ENCODE peak calls at places on chromosomes 13 and 19, in eight cellular contexts. L is psoas muscle, Y is tibial nerve, T is GM23338, S is body of pancreas, H is fibroblast of lung, P is keratinocyte, W is upper lobe of left lung. C is an unnamed sample.

GRCh38 chr13:50951366-50951765 is 41.8 kb downstream of the RNASEH2B start:
- DNase-seq in L (no peak), Y (no peak), T (no peak), S (no peak), H (peak; percentile 82), P (no peak), W (no peak), C (no peak)

GRCh38 chr13:27171244-27171829 is at the start of gene USP12:
- DNase-seq in L (no peak), Y (no peak), T (peak; percentile 73), S (peak; percentile 15), H (peak; percentile 16), P (no peak), W (no peak), C (no peak)

GRCh38 chr19:5839312-5840017 is at the start of gene FUT6:
- DNase-seq in L (no peak), Y (no peak), T (no peak), S (no peak), H (no peak), P (no peak), W (no peak), C (no peak)

GRCh38 chr19:46404884-46405658 is 8.3 kb downstream of the CCDC8 start:
- DNase-seq in L (peak; percentile 50), Y (no peak), T (peak; percentile 81), S (peak; percentile 48), H (peak; percentile 58), P (no peak), W (peak; percentile 38), C (no peak)

GRCh38 chr19:12834976-12835757 is 788 bp upstream of the RTBDN start:
- DNase-seq in L (peak; percentile 57), Y (no peak), T (peak; percentile 90), S (peak; percentile 22), H (no peak), P (no peak), W (no peak), C (no peak)

GRCh38 chr13:110010433-110011135 is 224.2 kb upstream of the IRS2 start:
- DNase-seq in L (no peak), Y (no peak), T (no peak), S (no peak), H (peak; percentile 45), P (no peak), W (no peak), C (no peak)

GRCh38 chr19:858868-859843 is at the start of gene CFD:
- DNase-seq in L (peak; percentile 90), Y (peak; percentile 70), T (no peak), S (peak; percentile 53), H (peak; percentile 78), P (no peak), W (peak; percentile 69), C (no peak)

GRCh38 chr19:49475995-49476880 is 2.2 kb downstream of the FLT3LG start:
- DNase-seq in L (peak; percentile 73), Y (no peak), T (peak; percentile 98), S (no peak), H (peak; percentile 35), P (no peak), W (no peak), C (peak; percentile 39)

GRCh38 chr13:90015565-90016507 is 1331.7 kb upstream of the MIR17HG start:
- DNase-seq in L (no peak), Y (no peak), T (no peak), S (no peak), H (no peak), P (no peak), W (no peak), C (no peak)

GRCh38 chr19:9836021-9836420 is 903 bp downstream of the PIN1 start:
- DNase-seq in L (no peak), Y (no peak), T (no peak), S (no peak), H (peak; percentile 39), P (no peak), W (no peak), C (no peak)

GRCh38 chr19:42422576-42423461 is 4.4 kb downstream of the LIPE start:
- DNase-seq in L (peak; percentile 70), Y (no peak), T (peak; percentile 61), S (peak; percentile 23), H (no peak), P (peak; percentile 69), W (no peak), C (peak; percentile 35)

GRCh38 chr13:28467886-28468519 is 26.9 kb downstream of the FLT1 start:
- DNase-seq in L (no peak), Y (no peak), T (no peak), S (peak; percentile 50), H (no peak), P (no peak), W (no peak), C (no peak)

GRCh38 chr13:112012004-112012704 is 54.8 kb upstream of the SOX1 start:
- DNase-seq in L (no peak), Y (no peak), T (peak; percentile 13), S (no peak), H (no peak), P (no peak), W (peak; percentile 81), C (no peak)

GRCh38 chr13:20132052-20132634 is 28.7 kb downstream of the GJA3 start:
- DNase-seq in L (no peak), Y (no peak), T (no peak), S (no peak), H (no peak), P (no peak), W (no peak), C (no peak)

GRCh38 chr19:30236006-30236405 is 136.2 kb upstream of the ZNF536 start:
- DNase-seq in L (no peak), Y (no peak), T (peak; percentile 40), S (no peak), H (no peak), P (no peak), W (no peak), C (no peak)
- H3K27ac ChIP-seq in L (no peak overlapping the region), Y (no peak overlapping the region), T (no peak overlapping the region), S (no peak overlapping the region), H (no peak overlapping the region), P (no peak overlapping the region), W (no peak overlapping the region), C (no peak overlapping the region)

DNA sequence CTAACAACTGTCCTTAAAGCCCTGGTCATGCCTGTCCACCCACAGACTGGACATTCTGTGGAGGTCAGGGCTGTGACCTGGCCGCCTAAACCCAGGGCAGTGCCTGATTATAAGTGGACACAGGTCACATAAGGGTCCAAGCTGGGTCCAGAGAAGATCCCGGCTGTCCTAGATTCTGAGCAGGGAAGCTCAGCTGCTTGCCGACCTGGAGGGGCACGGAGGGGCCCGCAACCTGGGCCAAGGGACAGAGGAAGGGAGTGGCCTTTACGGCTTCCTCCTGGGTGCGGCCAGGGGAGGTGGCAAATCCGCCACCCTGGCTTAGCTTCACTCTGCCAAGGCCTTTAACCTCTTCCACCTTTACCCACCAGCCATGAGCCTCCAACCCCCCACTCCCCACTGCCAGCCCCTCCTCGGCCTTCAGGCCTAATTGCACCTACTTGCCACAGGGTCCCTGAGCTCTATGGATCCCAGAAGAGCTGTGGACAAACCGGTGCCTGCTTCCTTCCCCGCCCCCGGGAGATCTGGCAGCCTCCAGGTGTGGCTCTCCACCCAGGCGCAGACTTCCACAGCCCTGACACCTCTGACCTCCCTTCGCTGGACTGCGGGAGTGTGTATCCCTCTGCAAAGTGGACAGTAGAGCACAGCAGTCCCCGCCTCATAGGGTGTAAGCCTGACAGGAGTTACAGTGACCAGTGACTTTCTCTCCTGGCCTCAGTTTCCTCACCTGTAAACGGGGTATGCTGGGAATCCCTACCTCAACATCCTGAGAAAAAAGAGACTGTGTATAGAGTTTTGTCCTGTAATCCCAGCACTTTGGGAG is 1.7 kb downstream of the CD320 start:
- DNase-seq in L (peak; percentile 45), Y (no peak), T (no peak), S (peak; percentile 1), H (no peak), P (no peak), W (peak; percentile 19), C (no peak)
- H3K36me3 ChIP-seq in L (peaks cover 35% of the 10 kb centered on the region), Y (no peaks in the 10 kb centered on the region), T (no peaks in the 10 kb centered on the region), S (no peaks in the 10 kb centered on the region), H (peaks cover 7% of the 10 kb centered on the region), P (peaks cover 8% of the 10 kb centered on the region), W (peaks cover 37% of the 10 kb centered on the region), C (peaks cover 21% of the 10 kb centered on the region)

GRCh38 chr19:35133826-35134225 is 1.0 kb downstream of the LGI4 start:
- DNase-seq in L (no peak), Y (no peak), T (no peak), S (no peak), H (no peak), P (no peak), W (no peak), C (no peak)

GRCh38 chr19:35135389-35135909 is 590 bp upstream of the LGI4 start:
- DNase-seq in L (peak; percentile 94), Y (peak; percentile 82), T (peak; percentile 87), S (peak; percentile 75), H (peak; percentile 65), P (no peak), W (peak; percentile 73), C (peak; percentile 36)

GRCh38 chr19:35136231-35136630 is 1.4 kb upstream of the LGI4 start:
- DNase-seq in L (no peak), Y (no peak), T (no peak), S (no peak), H (no peak), P (no peak), W (no peak), C (no peak)

GRCh38 chr19:35132254-35132653 is 2.6 kb downstream of the LGI4 start:
- DNase-seq in L (no peak), Y (no peak), T (no peak), S (no peak), H (no peak), P (no peak), W (no peak), C (no peak)

DNA sequence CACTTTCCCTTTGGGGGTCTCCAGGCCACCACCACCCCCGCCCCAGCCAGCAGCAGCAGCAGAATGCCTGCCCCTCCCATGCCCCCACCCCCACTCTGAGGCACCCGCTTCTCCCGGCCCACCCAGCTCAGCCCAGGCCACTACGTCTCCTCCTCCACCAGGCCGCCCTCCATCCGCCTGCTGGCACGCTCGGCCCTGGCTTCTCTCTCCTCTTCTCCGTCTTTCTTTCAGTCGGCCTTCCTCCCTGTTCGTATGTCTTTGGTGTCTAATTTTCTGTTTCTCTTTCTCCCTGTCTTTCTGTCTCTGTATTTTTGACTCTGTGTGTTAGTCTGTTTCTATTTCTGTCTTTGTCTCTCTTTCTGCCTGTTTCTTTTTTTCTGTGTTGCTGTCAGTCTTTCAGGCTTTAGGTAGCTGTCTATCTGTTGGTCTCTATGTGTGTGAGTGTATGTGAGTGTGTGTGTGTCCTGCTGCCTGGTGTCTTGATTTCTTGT is at the start of gene LGI4:
- DNase-seq in L (peak; percentile 63), Y (no peak), T (no peak), S (no peak), H (no peak), P (no peak), W (no peak), C (no peak)
- H3K27ac ChIP-seq in L (peak within 1 kb of the TSS; percentile 97), Y (peak within 1 kb of the TSS; percentile 96), T (no peak within 1 kb of the TSS), S (no peak within 1 kb of the TSS), H (no peak within 1 kb of the TSS), P (no peak within 1 kb of the TSS), W (peak within 1 kb of the TSS; percentile 87), C (no peak within 1 kb of the TSS)

DNA sequence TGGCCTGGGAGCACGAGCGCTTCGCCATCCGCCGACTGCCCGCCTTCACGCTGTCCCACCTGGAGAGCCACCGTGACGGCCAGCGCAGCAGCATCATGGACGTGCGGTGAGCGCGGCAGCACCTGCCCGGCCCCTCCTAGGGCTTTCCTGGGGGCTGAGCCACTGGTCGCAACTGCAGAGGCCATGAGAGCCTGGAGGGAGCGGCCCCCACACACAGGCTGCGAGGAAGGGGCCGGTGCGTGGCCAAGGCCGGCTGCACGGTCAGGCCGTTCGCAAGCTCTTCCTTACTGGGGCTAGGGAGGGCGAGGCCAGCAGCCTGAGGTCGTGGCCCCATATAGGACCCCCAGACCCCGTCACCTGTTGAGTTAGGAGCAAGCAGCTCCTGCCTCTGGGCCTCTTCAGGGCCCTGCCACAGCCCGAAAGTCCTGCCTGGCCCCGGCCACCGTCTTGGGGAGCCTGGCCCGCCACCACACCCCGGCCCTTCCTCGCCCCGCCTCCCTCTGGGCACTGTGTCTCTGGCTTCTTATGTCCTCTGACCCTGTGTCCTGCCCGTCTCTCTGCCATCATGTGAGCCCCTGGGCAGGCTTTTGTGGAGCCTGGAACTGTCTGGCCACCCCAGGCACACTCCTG is 19.0 kb downstream of the NCLN start:
- DNase-seq in L (no peak), Y (no peak), T (no peak), S (no peak), H (no peak), P (no peak), W (no peak), C (no peak)
- H3K36me3 ChIP-seq in L (peaks cover 68% of the 10 kb centered on the region), Y (peaks cover 15% of the 10 kb centered on the region), T (peaks cover 12% of the 10 kb centered on the region), S (peaks cover 9% of the 10 kb centered on the region), H (peaks cover 14% of the 10 kb centered on the region), P (peaks cover 28% of the 10 kb centered on the region), W (peaks cover 80% of the 10 kb centered on the region), C (peaks cover 33% of the 10 kb centered on the region)

C was measured in effector memory CD4-positive, alpha-beta T cell.